ENCODE peak calls at places on chromosomes 12 and 14, in five cellular contexts. H is Panc1, F is ovary, A is colonic mucosa, U is fibroblast of lung. O is an unnamed sample. For H3K9me3, the result is how much of the 10 kb centered on the place peaks cover.

GRCh38 chr12:23670684-23671083 is 278.8 kb downstream of the SOX5 start:
- DNase-seq in F (no peak), A (no peak), U (no peak), H (no peak), O (no peak)

GRCh38 chr14:53927171-53927570 is 29.5 kb downstream of the BMP4 start:
- DNase-seq in U (peak), A (no peak), H (no peak), F (no peak), O (no peak)

GRCh38 chr12:67885370-67886169 is 103.7 kb upstream of the IFNG-AS1 start:
- DNase-seq in U (no peak), F (no peak), A (no peak), H (no peak), O (no peak)

GRCh38 chr12:111437816-111438454 is 32.2 kb downstream of the SH2B3 start:
- DNase-seq in F (no peak), H (no peak), A (peak), U (peak), O (no peak)

GRCh38 chr14:33768458-33768830 is 182.4 kb downstream of the EGLN3 start:
- DNase-seq in H (no peak), F (no peak), U (no peak), A (no peak), O (no peak)

GRCh38 chr12:93825501-93825888 is 148.3 kb downstream of the CRADD start:
- DNase-seq in H (no peak), U (no peak), F (no peak), A (no peak), O (no peak)

GRCh38 chr14:50388256-50388931 is 8.3 kb downstream of the CDKL1 start:
- DNase-seq in F (peak), H (no peak), U (no peak), A (peak), O (no peak)

GRCh38 chr14:83425138-83425537 is 1891.5 kb upstream of the SEL1L start:
- DNase-seq in U (peak), H (no peak), F (no peak), A (no peak), O (no peak)

GRCh38 chr14:96634896-96635295 is 132.7 kb downstream of the PAPOLA start:
- DNase-seq in F (no peak), U (no peak), A (no peak), H (no peak), O (no peak)

GRCh38 chr12:51349026-51349425 is 2.5 kb upstream of the CELA1 start:
- DNase-seq in F (no peak), U (no peak), H (no peak), A (no peak), O (no peak)

GRCh38 chr12:127108360-127109215 is 1158.4 kb upstream of the TMEM132C start:
- DNase-seq in H (no peak), A (peak), U (peak), F (no peak), O (peak)

GRCh38 chr12:59808317-59808910 is 212.6 kb downstream of the SLC16A7 start:
- DNase-seq in H (peak), F (no peak), U (peak), A (no peak), O (no peak)

GRCh38 chr12:66190519-66191406 is 1.7 kb downstream of the IRAK3 start:
- DNase-seq in H (no peak), F (no peak), A (no peak), U (peak), O (no peak)

GRCh38 chr12:51923506-51924365 is 16.4 kb downstream of the ACVRL1 start:
- DNase-seq in U (peak), H (peak), F (no peak), A (peak), O (no peak)

GRCh38 chr14:89178802-89179201 is 238.2 kb downstream of the FOXN3 start:
- DNase-seq in A (no peak), F (no peak), U (no peak), H (no peak), O (no peak)

GRCh38 chr12:10121278-10121677 is 8.7 kb downstream of the CLEC7A start:
- DNase-seq in U (no peak), H (no peak), F (no peak), A (no peak), O (no peak)

GRCh38 chr14:51490205-51490604 is 161.5 kb upstream of the FRMD6 start:
- DNase-seq in A (no peak), U (peak), F (no peak), H (no peak), O (no peak)

GRCh38 chr12:1618489-1618888 is 10.5 kb upstream of the WNT5B start:
- DNase-seq in U (no peak), F (no peak), H (no peak), A (no peak), O (no peak)

GRCh38 chr12:49796606-49797451 is 31.4 kb downstream of the NCKAP5L start:
- DNase-seq in U (no peak), F (no peak), A (no peak), H (no peak), O (no peak)

GRCh38 chr12:51087818-51088217 is 4.4 kb upstream of the CSRNP2 start:
- DNase-seq in A (no peak), F (no peak), H (no peak), U (no peak), O (no peak)

GRCh38 chr12:124867389-124867930 is 3.8 kb upstream of the SCARB1 start:
- DNase-seq in U (peak), F (no peak), A (no peak), H (no peak), O (no peak)

GRCh38 chr14:59354666-59355065 is 110.5 kb downstream of the GPR135 start:
- DNase-seq in U (peak), H (no peak), A (no peak), F (no peak), O (no peak)

GRCh38 chr12:28586481-28586880 is 396.2 kb downstream of the CCDC91 start:
- DNase-seq in U (no peak), A (no peak), H (no peak), F (no peak), O (no peak)

DNA sequence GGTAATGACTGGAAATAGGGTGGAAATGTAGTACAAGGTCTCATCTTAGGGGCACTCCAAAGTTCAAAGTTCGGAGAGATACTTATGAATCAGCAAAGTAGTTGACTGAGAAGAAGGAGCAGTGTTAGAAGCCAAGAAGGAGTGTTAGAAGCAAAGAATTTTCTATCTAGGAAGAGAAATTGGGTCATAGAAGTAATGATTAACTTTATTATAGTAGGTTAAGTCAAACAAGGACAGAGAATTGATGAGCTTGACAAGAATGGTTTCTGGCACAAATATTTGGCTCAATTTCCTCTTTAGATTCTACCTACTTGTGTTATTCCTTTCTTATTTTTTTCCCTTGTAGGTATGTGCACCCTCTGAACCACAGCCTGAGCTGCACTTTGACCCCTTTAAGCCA is 810.5 kb upstream of the LRFN5 start:
- DNase-seq in H (no peak), U (no peak), A (no peak), F (no peak), O (no peak)
- H3K9me3 ChIP-seq in H (under half), U (under half), A (under half), F (under half), O (under half)

DNA sequence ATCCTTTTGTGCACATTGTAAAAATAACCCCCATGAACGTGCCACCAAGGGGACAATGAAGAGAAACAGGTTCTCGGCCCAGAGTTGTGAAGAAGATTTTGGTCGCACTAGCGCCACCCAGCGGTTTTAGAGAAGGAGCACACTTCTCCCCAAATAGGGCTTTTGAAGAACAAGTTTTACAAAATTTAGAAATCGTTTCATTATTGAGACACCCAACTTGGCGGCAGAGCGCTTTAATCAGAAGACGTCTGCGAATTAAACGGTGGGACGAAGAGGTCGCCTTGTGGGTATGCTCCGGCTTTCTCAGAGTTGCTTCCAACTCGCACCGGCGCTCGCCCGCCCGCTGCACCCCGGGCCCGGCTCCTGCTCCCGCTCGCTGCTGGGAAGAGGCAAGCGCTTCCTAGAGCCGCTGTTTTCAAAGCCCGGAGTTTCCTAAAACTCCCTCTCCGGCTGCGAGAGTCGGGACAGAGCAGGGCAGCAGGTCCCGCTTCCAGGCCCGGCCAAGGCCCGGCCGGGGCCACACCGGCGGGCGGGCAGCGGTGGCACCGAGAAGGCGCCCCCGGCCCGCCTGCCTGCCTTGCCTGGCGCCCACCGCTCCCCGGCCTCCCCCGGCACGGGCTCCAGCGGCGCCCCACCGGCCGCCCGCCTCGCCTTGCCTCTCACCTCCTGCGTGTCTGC is 672 bp downstream of the FOXA1 start:
- DNase-seq in A (peak), U (peak), F (no peak), H (peak), O (peak)
- H3K9me3 ChIP-seq in A (under half), U (under half), F (under half), H (under half), O (under half)

GRCh38 chr12:34526946-34527345 is 504.6 kb downstream of the ALG10 start:
- DNase-seq in A (no peak), H (peak), U (no peak), F (no peak), O (no peak)
- H3K9me3 ChIP-seq in A (under half), H (under half), U (under half), F (under half), O (under half)

GRCh38 chr12:34398366-34398705 is 376.0 kb downstream of the ALG10 start:
- DNase-seq in F (peak), A (peak), U (no peak), H (no peak), O (no peak)
- H3K9me3 ChIP-seq in F (under half), A (under half), U (under half), H (under half), O (under half)

O was measured in HAP-1.